ENCODE peak calls at places on chromosome 19, in four cellular contexts. D is AG10803; W is NCI-H2029; Z is naive thymus-derived CD8-positive, alpha-beta T cell. C is an unnamed sample.
A peak's percentile ranks its signal among the peaks of the same experiment; 100 is the strongest.

GRCh38 chr19:21568816-21569496 is 63.6 kb downstream of the ZNF429 start:
- DNase-seq in D (peak; percentile 74), W (peak; percentile 98), Z (peak; percentile 94), C (peak; percentile 94)

GRCh38 chr19:57578487-57579205 is at the start of gene ZNF416:
- DNase-seq in D (peak; percentile 98), W (peak; percentile 99), Z (peak; percentile 99), C (peak; percentile 99)

GRCh38 chr19:4108767-4109625 is 14.9 kb downstream of the MAP2K2 start:
- DNase-seq in D (no peak), W (no peak), Z (peak; percentile 92), C (no peak)

GRCh38 chr19:54554006-54554405 is 19.6 kb upstream of the LILRA2 start:
- DNase-seq in D (no peak), W (no peak), Z (no peak), C (no peak)

GRCh38 chr19:3766520-3766919 is 4.0 kb downstream of the MRPL54 start:
- DNase-seq in D (no peak), W (no peak), Z (no peak), C (no peak)

GRCh38 chr19:22532388-22533310 is 101.5 kb upstream of the ZNF492 start:
- DNase-seq in D (no peak), W (no peak), Z (no peak), C (no peak)

GRCh38 chr19:38143847-38144246 is 80.2 kb downstream of the DPF1 start:
- DNase-seq in D (no peak), W (no peak), Z (no peak), C (no peak)

GRCh38 chr19:2542341-2543069 is 66.6 kb downstream of the GADD45B start:
- DNase-seq in D (no peak), W (no peak), Z (no peak), C (peak; percentile 85)

GRCh38 chr19:17026041-17026658 is 460 bp downstream of the CPAMD8 start:
- DNase-seq in D (no peak), W (no peak), Z (no peak), C (no peak)

GRCh38 chr19:48244289-48244688 is 11.4 kb downstream of the CARD8 start:
- DNase-seq in D (no peak), W (no peak), Z (no peak), C (no peak)

GRCh38 chr19:39104104-39104708 is 20.0 kb downstream of the ACP7 start:
- DNase-seq in D (no peak), W (no peak), Z (no peak), C (no peak)

GRCh38 chr19:19502281-19502680 is 13.1 kb downstream of the TSSK6 start:
- DNase-seq in D (no peak), W (no peak), Z (peak; percentile 45), C (no peak)

GRCh38 chr19:6412111-6412999 is 12.3 kb downstream of the KHSRP start:
- DNase-seq in D (no peak), W (peak; percentile 16), Z (peak; percentile 68), C (no peak)

GRCh38 chr19:54921082-54921481 is 15.1 kb downstream of the NCR1 start:
- DNase-seq in D (no peak), W (no peak), Z (no peak), C (no peak)

GRCh38 chr19:1883784-1884183 is 1.5 kb downstream of the ABHD17A start:
- DNase-seq in D (no peak), W (no peak), Z (no peak), C (no peak)

GRCh38 chr19:49891393-49891792 is 5.3 kb downstream of the IL4I1 start:
- DNase-seq in D (no peak), W (no peak), Z (no peak), C (no peak)

GRCh38 chr19:37412700-37413099 is 41.8 kb downstream of the ZNF527 start:
- DNase-seq in D (no peak), W (no peak), Z (no peak), C (no peak)

GRCh38 chr19:4064551-4065260 is 2.0 kb downstream of the ZBTB7A start:
- DNase-seq in D (no peak), W (no peak), Z (peak; percentile 77), C (no peak)

GRCh38 chr19:40365613-40366401 is 17.3 kb downstream of the PLD3 start:
- DNase-seq in D (peak; percentile 44), W (no peak), Z (no peak), C (peak; percentile 73)

GRCh38 chr19:8240274-8241229 is 31.4 kb downstream of the CERS4 start:
- DNase-seq in D (peak; percentile 81), W (peak; percentile 90), Z (peak; percentile 77), C (peak; percentile 94)

GRCh38 chr19:57242821-57243220 is 2.4 kb downstream of the ZNF805 start:
- DNase-seq in D (no peak), W (no peak), Z (no peak), C (no peak)

GRCh38 chr19:52070496-52070895 is 21.9 kb upstream of the ZNF432 start:
- DNase-seq in D (no peak), W (no peak), Z (no peak), C (peak; percentile 42)

GRCh38 chr19:35116085-35116801 is 620 bp downstream of the FXYD3 start:
- DNase-seq in D (no peak), W (no peak), Z (peak; percentile 55), C (no peak)

GRCh38 chr19:37999309-38000213 is 92.6 kb downstream of the SIPA1L3 start:
- DNase-seq in D (peak; percentile 97), W (no peak), Z (no peak), C (peak; percentile 97)

GRCh38 chr19:15199652-15200574 is 882 bp downstream of the NOTCH3 start:
- DNase-seq in D (peak; percentile 30), W (no peak), Z (no peak), C (peak; percentile 52)

GRCh38 chr19:30254214-30254613 is 118.0 kb upstream of the ZNF536 start:
- DNase-seq in D (no peak), W (no peak), Z (no peak), C (no peak)

GRCh38 chr19:7336321-7336973 is 12.3 kb upstream of the ARHGEF18 start:
- DNase-seq in D (no peak), W (no peak), Z (no peak), C (no peak)

GRCh38 chr19:3054265-3054971 is 7.9 kb downstream of the TLE5 start:
- DNase-seq in D (no peak), W (no peak), Z (no peak), C (no peak)

GRCh38 chr19:23260956-23261355 is 10.8 kb upstream of the ZNF724 start:
- DNase-seq in D (no peak), W (no peak), Z (no peak), C (no peak)

GRCh38 chr19:47032171-47032811 is 12.7 kb downstream of the NPAS1 start:
- DNase-seq in D (no peak), W (peak; percentile 61), Z (peak; percentile 80), C (no peak)

GRCh38 chr19:46192990-46193650 is 36.4 kb upstream of the IGFL1 start:
- DNase-seq in D (peak; percentile 66), W (no peak), Z (no peak), C (peak; percentile 83)

GRCh38 chr19:54696117-54696548 is 28.1 kb upstream of the KIR3DL3 start:
- DNase-seq in D (no peak), W (no peak), Z (no peak), C (no peak)

GRCh38 chr19:38571682-38572081 is 46.1 kb downstream of the MAP4K1 start:
- DNase-seq in D (no peak), W (no peak), Z (no peak), C (no peak)

GRCh38 chr19:36113895-36114762 is 546 bp downstream of the POLR2I start:
- DNase-seq in D (peak; percentile 38), W (peak; percentile 60), Z (no peak), C (peak; percentile 40)

GRCh38 chr19:21047712-21048111 is 27.3 kb downstream of the ZNF430 start:
- DNase-seq in D (no peak), W (no peak), Z (no peak), C (no peak)

GRCh38 chr19:30785728-30786127 is 413.5 kb downstream of the ZNF536 start:
- DNase-seq in D (no peak), W (no peak), Z (no peak), C (no peak)